ENCODE peak calls at places on chromosomes 7 and 10, in four cellular contexts. I, X, K and F are unnamed samples.

GRCh38 chr10:47350671-47351640 is 2.8 kb downstream of the RBP3 start:
- DNase-seq in K (no peak), I (no peak), X (no peak), F (no peak)

GRCh38 chr10:97608991-97609561 is 19.6 kb downstream of the C10orf62 start:
- DNase-seq in K (no peak), I (no peak), X (no peak), F (no peak)

GRCh38 chr10:89032141-89032814 is 41.7 kb downstream of the FAS start:
- DNase-seq in I (peak; percentile 4), K (peak; percentile 91), X (peak; percentile 73), F (peak; percentile 28)

GRCh38 chr7:12643644-12644043 is 43.8 kb upstream of the ARL4A start:
- DNase-seq in K (no peak), I (peak; percentile 13), X (no peak), F (no peak)

GRCh38 chr7:46930336-46930735 is 651.6 kb downstream of the TNS3 start:
- DNase-seq in I (no peak), K (peak; percentile 97), X (peak; percentile 9), F (no peak)

GRCh38 chr10:97889461-97890265 is 40.0 kb downstream of the GOLGA7B start:
- DNase-seq in I (peak; percentile 66), K (peak; percentile 28), X (peak; percentile 71), F (no peak)

GRCh38 chr10:99470327-99470726 is 39.9 kb upstream of the GOT1 start:
- DNase-seq in X (no peak), K (no peak), I (no peak), F (no peak)

GRCh38 chr7:128833148-128833938 is 3.1 kb downstream of the FLNC start:
- DNase-seq in K (peak; percentile 88), I (peak; percentile 92), X (peak; percentile 98), F (no peak)

GRCh38 chr10:35335133-35335532 is 1.2 kb upstream of the CCNY start:
- DNase-seq in X (no peak), I (no peak), K (peak; percentile 35), F (no peak)

GRCh38 chr10:84447701-84448400 is 119.5 kb downstream of the CCSER2 start:
- DNase-seq in K (no peak), X (no peak), I (no peak), F (no peak)

GRCh38 chr10:22252286-22252800 is 34.5 kb upstream of the EBLN1 start:
- DNase-seq in K (no peak), X (peak; percentile 26), I (no peak), F (no peak)

GRCh38 chr7:44867073-44867990 is 18.0 kb downstream of the PURB start:
- DNase-seq in X (peak; percentile 60), K (peak; percentile 91), I (peak; percentile 70), F (no peak)

GRCh38 chr7:133837248-133837647 is 289.9 kb upstream of the LRGUK start:
- DNase-seq in X (peak; percentile 10), K (no peak), I (no peak), F (no peak)

GRCh38 chr7:50610521-50611277 is 45.5 kb upstream of the DDC start:
- DNase-seq in X (peak; percentile 52), I (no peak), K (peak; percentile 37), F (no peak)

GRCh38 chr7:152462995-152463713 is 27.4 kb upstream of the KMT2C start:
- DNase-seq in K (peak; percentile 55), X (no peak), I (peak; percentile 65), F (no peak)

GRCh38 chr7:157006205-157006747 is 4.2 kb downstream of the MNX1 start:
- DNase-seq in X (no peak), K (no peak), I (no peak), F (no peak)

GRCh38 chr10:61760943-61761824 is 98.5 kb downstream of the CABCOCO1 start:
- DNase-seq in X (peak; percentile 59), I (peak; percentile 41), K (peak; percentile 87), F (no peak)

GRCh38 chr7:155800741-155801267 is 11.5 kb downstream of the SHH start:
- DNase-seq in K (no peak), I (no peak), X (no peak), F (no peak)

GRCh38 chr7:37431413-37431812 is 17.3 kb downstream of the ELMO1 start:
- DNase-seq in I (no peak), X (peak; percentile 97), K (no peak), F (no peak)

GRCh38 chr10:132102071-132102716 is 36.4 kb downstream of the JAKMIP3 start:
- DNase-seq in K (no peak), I (no peak), X (no peak), F (no peak)

GRCh38 chr7:45682836-45683555 is 108.8 kb downstream of the ADCY1 start:
- DNase-seq in X (no peak), I (no peak), K (no peak), F (no peak)

GRCh38 chr10:47339759-47340612 is 8.2 kb upstream of the RBP3 start:
- DNase-seq in I (no peak), K (no peak), X (no peak), F (no peak)

GRCh38 chr7:139913555-139914135 is 84.6 kb downstream of the TBXAS1 start:
- DNase-seq in X (no peak), K (no peak), I (no peak), F (no peak)

GRCh38 chr7:139915301-139915863 is 86.3 kb downstream of the TBXAS1 start:
- DNase-seq in X (no peak), K (peak; percentile 90), I (no peak), F (no peak)

GRCh38 chr7:139913006-139913405 is 83.9 kb downstream of the TBXAS1 start:
- DNase-seq in K (no peak), I (no peak), X (no peak), F (no peak)

GRCh38 chr7:139914861-139915300 is 85.8 kb downstream of the TBXAS1 start:
- DNase-seq in X (peak; percentile 33), K (peak; percentile 84), I (no peak), F (no peak)

DNA sequence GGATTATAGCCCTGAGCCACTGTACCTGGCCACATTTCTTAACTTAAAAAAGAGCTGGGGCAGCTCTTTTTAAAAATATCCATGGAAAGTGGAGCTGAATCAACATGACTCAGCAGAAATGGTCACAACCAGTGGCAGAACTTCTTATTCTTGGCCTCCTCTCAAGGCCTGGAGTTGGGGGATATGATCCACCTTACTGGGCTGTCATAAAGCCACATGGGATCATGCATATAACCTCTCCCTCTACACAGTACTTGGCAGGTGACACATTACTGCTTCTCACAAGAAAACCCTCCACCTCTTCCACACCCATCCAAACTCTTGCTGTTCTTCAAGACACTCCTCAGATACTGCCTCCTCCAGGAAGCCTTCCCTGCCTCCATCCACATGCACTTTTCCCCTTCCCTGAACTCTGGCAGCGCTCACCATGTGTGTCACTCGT is 85.3 kb downstream of the TBXAS1 start:
- DNase-seq in K (peak; percentile 77), X (peak; percentile 8), I (peak; percentile 82), F (no peak)
- TF ChIP-seq FOS in K (no peak), X (no peak), I (no peak), F (no peak)

DNA sequence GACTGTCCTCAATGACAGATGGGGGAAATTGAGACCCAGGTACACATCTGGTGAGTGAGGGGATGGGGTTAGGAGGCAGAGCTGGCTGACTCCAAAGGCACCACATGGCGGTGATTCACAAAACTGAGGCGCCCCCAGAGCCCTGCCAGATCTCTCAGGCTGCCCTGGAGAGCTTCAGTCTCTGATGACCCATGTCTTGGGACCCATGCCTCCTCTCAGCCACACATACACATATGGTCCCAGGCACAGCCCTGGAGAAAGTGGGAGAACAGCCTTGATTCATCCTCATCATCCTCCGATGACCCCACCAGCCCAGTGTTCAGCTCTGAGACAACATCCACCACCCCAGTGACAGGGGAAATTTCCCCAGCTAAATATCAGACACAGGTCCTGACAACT is 426.0 kb downstream of the RPS24 start:
- DNase-seq in K (no peak), X (no peak), I (no peak), F (no peak)
- TF ChIP-seq FOS in K (no peak), X (no peak), I (no peak), F (no peak)

GRCh38 chr7:25580156-25580555 is 351.9 kb upstream of the NPVF start:
- DNase-seq in K (no peak), X (no peak), I (no peak), F (no peak)

GRCh38 chr7:25586513-25586912 is 358.2 kb upstream of the NPVF start:
- DNase-seq in K (no peak), X (no peak), I (no peak), F (no peak)

GRCh38 chr7:25584557-25584956 is 356.3 kb upstream of the NPVF start:
- DNase-seq in K (no peak), X (no peak), I (no peak), F (no peak)

GRCh38 chr7:25579688-25580075 is 351.4 kb upstream of the NPVF start:
- DNase-seq in K (no peak), I (no peak), X (no peak), F (no peak)

DNA sequence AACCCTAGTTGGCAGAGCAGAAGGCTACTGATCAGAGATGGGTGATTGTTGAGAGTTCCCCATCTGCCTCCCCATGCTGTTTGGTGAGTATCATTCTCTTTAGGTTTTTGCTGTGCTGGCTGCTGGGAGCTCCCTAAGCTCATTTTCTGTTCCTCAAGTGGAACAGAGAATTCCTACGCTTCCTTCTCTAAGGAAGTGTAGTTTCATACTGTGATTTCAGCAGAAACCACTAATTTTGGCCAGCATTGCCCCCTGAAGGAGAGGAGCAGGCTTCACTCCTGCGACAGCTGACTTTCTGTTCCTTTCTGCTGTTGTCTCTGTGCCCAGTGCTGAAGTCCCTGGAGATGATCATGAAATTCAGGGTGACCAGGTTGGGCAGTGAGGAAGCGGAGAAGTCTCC is 355.4 kb upstream of the NPVF start:
- DNase-seq in K (no peak), I (no peak), X (no peak), F (no peak)
- TF ChIP-seq FOS in K (no peak), I (no peak), X (no peak), F (no peak)

GRCh38 chr7:18399624-18400235 is 95.8 kb upstream of the HDAC9 start:
- DNase-seq in X (no peak), I (no peak), K (peak; percentile 13), F (no peak)
- TF ChIP-seq FOS in X (no peak), I (no peak), K (no peak), F (no peak)

GRCh38 chr10:17383801-17384445 is 70.5 kb downstream of the ST8SIA6 start:
- DNase-seq in X (no peak), K (no peak), I (no peak), F (no peak)
- TF ChIP-seq FOS in X (no peak), K (no peak), I (no peak), F (no peak)

DNA sequence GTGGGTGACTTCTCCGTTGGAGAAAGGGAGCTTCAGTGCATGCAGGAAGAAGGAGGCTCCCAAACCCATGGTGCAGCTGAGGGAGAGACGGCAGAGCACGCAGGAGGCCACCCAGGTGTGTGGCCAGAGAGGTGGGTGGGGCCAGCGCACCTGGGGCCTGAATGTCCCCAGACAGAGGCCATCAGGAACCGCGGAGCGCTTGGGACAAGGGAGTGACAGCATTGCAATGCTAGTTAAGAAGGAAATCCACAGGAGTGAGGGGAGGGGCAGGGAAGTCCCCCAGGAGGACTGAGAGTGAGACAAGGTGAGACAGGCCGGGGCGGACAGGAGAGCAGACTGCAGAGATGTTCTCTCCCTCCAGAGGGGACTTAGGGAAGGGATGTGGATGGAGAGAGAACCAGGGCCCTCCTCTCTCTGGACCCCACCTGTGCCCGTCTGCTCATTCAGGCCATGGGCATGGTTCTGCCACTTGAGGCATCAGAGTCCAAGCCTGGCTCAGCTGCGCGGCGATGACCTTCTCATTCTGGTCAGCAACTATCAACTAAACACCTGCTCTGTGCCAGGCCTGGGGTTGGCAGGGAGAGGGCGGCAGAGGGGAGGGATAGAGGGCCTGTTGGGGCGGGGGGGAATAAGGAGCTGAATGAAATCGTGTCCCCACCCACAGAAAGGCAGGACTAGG is 69.4 kb upstream of the COL13A1 start:
- DNase-seq in X (no peak), K (no peak), I (no peak), F (no peak)
- TF ChIP-seq FOS in X (no peak), K (no peak), I (no peak), F (no peak)

GRCh38 chr10:71087622-71088021 is 124.7 kb upstream of the UNC5B start:
- DNase-seq in X (no peak), K (no peak), I (no peak), F (no peak)
- TF ChIP-seq FOS in X (no peak), K (no peak), I (no peak), F (no peak)

GRCh38 chr10:69413221-69413865 is 3.4 kb downstream of the TACR2 start:
- DNase-seq in I (peak; percentile 79), K (peak; percentile 70), X (peak; percentile 67), F (no peak)
- TF ChIP-seq FOS in I (no peak), K (no peak), X (no peak), F (no peak)